ENCODE peak calls at places on chromosomes 1 and 21, in six cellular contexts. One of them, this sample, is unnamed.

GRCh38 chr1:175514309-175515001 is 228.9 kb downstream of the TNR start:
- DNase-seq in mesendoderm: peak
- DNase-seq in ascending aorta: no peak
- DNase-seq in AG10803: peak
- DNase-seq in AG04449: no peak
- DNase-seq in NB4: peak
- DNase-seq in this sample: peak

GRCh38 chr1:116373451-116374339 is 651 bp downstream of the ATP1A1 start:
- DNase-seq in AG04449: no peak
- DNase-seq in AG10803: peak
- DNase-seq in NB4: peak
- DNase-seq in mesendoderm: peak
- DNase-seq in ascending aorta: peak
- DNase-seq in this sample: peak

GRCh38 chr1:168293372-168293771 is 12.7 kb downstream of the TBX19 start:
- DNase-seq in mesendoderm: no peak
- DNase-seq in NB4: no peak
- DNase-seq in AG10803: no peak
- DNase-seq in AG04449: no peak
- DNase-seq in ascending aorta: no peak
- DNase-seq in this sample: peak

GRCh38 chr1:60503216-60503615 is 429.6 kb upstream of the C1orf87 start:
- DNase-seq in AG10803: no peak
- DNase-seq in ascending aorta: no peak
- DNase-seq in AG04449: no peak
- DNase-seq in NB4: no peak
- DNase-seq in mesendoderm: no peak
- DNase-seq in this sample: no peak

GRCh38 chr1:118008011-118008410 is 78.5 kb downstream of the WDR3 start:
- DNase-seq in NB4: no peak
- DNase-seq in ascending aorta: no peak
- DNase-seq in AG10803: no peak
- DNase-seq in AG04449: no peak
- DNase-seq in mesendoderm: no peak
- DNase-seq in this sample: no peak

GRCh38 chr1:85940621-85941306 is 215.8 kb downstream of the COL24A1 start:
- DNase-seq in AG10803: peak
- DNase-seq in ascending aorta: no peak
- DNase-seq in NB4: no peak
- DNase-seq in AG04449: peak
- DNase-seq in mesendoderm: no peak
- DNase-seq in this sample: no peak

GRCh38 chr1:46580140-46580903 is 23.7 kb downstream of the MKNK1 start:
- DNase-seq in AG10803: no peak
- DNase-seq in NB4: peak
- DNase-seq in mesendoderm: no peak
- DNase-seq in ascending aorta: no peak
- DNase-seq in AG04449: no peak
- DNase-seq in this sample: no peak

GRCh38 chr1:229410692-229411433 is 23.0 kb downstream of the ACTA1 start:
- DNase-seq in ascending aorta: peak
- DNase-seq in mesendoderm: peak
- DNase-seq in AG10803: peak
- DNase-seq in NB4: peak
- DNase-seq in AG04449: no peak
- DNase-seq in this sample: peak

GRCh38 chr1:33814166-33814565 is 49.7 kb upstream of the HMGB4 start:
- DNase-seq in mesendoderm: no peak
- DNase-seq in ascending aorta: no peak
- DNase-seq in NB4: no peak
- DNase-seq in AG04449: no peak
- DNase-seq in AG10803: peak
- DNase-seq in this sample: no peak

GRCh38 chr21:17550671-17551308 is 37.9 kb downstream of the CXADR start:
- DNase-seq in AG04449: no peak
- DNase-seq in ascending aorta: no peak
- DNase-seq in AG10803: no peak
- DNase-seq in mesendoderm: no peak
- DNase-seq in NB4: no peak
- DNase-seq in this sample: no peak

GRCh38 chr1:237562247-237562823 is 328.4 kb downstream of the ZP4 start:
- DNase-seq in ascending aorta: no peak
- DNase-seq in mesendoderm: peak
- DNase-seq in AG04449: peak
- DNase-seq in NB4: peak
- DNase-seq in AG10803: peak
- DNase-seq in this sample: peak

GRCh38 chr1:91278754-91279153 is 125.9 kb downstream of the HFM1 start:
- DNase-seq in AG04449: peak
- DNase-seq in ascending aorta: no peak
- DNase-seq in AG10803: peak
- DNase-seq in mesendoderm: peak
- DNase-seq in NB4: peak
- DNase-seq in this sample: peak

GRCh38 chr1:53580009-53580400 is 120.8 kb downstream of the DMRTB1 start:
- DNase-seq in mesendoderm: no peak
- DNase-seq in AG04449: no peak
- DNase-seq in AG10803: no peak
- DNase-seq in ascending aorta: no peak
- DNase-seq in NB4: no peak
- DNase-seq in this sample: no peak

GRCh38 chr1:49197081-49197480 is 420.4 kb upstream of the BEND5 start:
- DNase-seq in NB4: no peak
- DNase-seq in AG10803: peak
- DNase-seq in ascending aorta: no peak
- DNase-seq in AG04449: no peak
- DNase-seq in mesendoderm: no peak
- DNase-seq in this sample: no peak

GRCh38 chr1:226656201-226656600 is 82.9 kb downstream of the ITPKB start:
- DNase-seq in AG04449: no peak
- DNase-seq in NB4: no peak
- DNase-seq in mesendoderm: peak
- DNase-seq in AG10803: no peak
- DNase-seq in ascending aorta: no peak
- DNase-seq in this sample: no peak

GRCh38 chr1:109918077-109918606 is 7.5 kb downstream of the CSF1 start:
- DNase-seq in NB4: peak
- DNase-seq in AG04449: no peak
- DNase-seq in ascending aorta: no peak
- DNase-seq in mesendoderm: peak
- DNase-seq in AG10803: no peak
- DNase-seq in this sample: no peak

GRCh38 chr1:172180886-172181285 is 239.6 kb upstream of the C1orf105 start:
- DNase-seq in mesendoderm: no peak
- DNase-seq in ascending aorta: no peak
- DNase-seq in AG10803: peak
- DNase-seq in NB4: no peak
- DNase-seq in AG04449: no peak
- DNase-seq in this sample: peak

GRCh38 chr1:154975409-154976205 is 1.1 kb downstream of the CKS1B start:
- DNase-seq in NB4: peak
- DNase-seq in mesendoderm: peak
- DNase-seq in ascending aorta: no peak
- DNase-seq in AG10803: peak
- DNase-seq in AG04449: no peak
- DNase-seq in this sample: peak

GRCh38 chr1:173406783-173407230 is 70.3 kb upstream of the PRDX6 start:
- DNase-seq in NB4: no peak
- DNase-seq in ascending aorta: no peak
- DNase-seq in mesendoderm: no peak
- DNase-seq in AG10803: no peak
- DNase-seq in AG04449: no peak
- DNase-seq in this sample: no peak

GRCh38 chr1:197156692-197157091 is 10.2 kb upstream of the ASPM start:
- DNase-seq in AG04449: no peak
- DNase-seq in NB4: no peak
- DNase-seq in mesendoderm: peak
- DNase-seq in ascending aorta: no peak
- DNase-seq in AG10803: no peak
- DNase-seq in this sample: no peak

GRCh38 chr1:197149340-197149739 is 2.9 kb upstream of the ASPM start:
- DNase-seq in mesendoderm: no peak
- DNase-seq in NB4: no peak
- DNase-seq in ascending aorta: no peak
- DNase-seq in AG04449: no peak
- DNase-seq in AG10803: no peak
- DNase-seq in this sample: no peak

GRCh38 chr1:197150336-197151005 is 4.0 kb upstream of the ASPM start:
- DNase-seq in AG10803: peak
- DNase-seq in AG04449: no peak
- DNase-seq in ascending aorta: no peak
- DNase-seq in NB4: no peak
- DNase-seq in mesendoderm: no peak
- DNase-seq in this sample: no peak

GRCh38 chr1:197151185-197151584 is 4.7 kb upstream of the ASPM start:
- DNase-seq in mesendoderm: no peak
- DNase-seq in NB4: no peak
- DNase-seq in AG04449: no peak
- DNase-seq in ascending aorta: no peak
- DNase-seq in AG10803: no peak
- DNase-seq in this sample: no peak

GRCh38 chr1:197152662-197153061 is 6.2 kb upstream of the ASPM start:
- DNase-seq in ascending aorta: no peak
- DNase-seq in AG04449: no peak
- DNase-seq in NB4: no peak
- DNase-seq in mesendoderm: no peak
- DNase-seq in AG10803: no peak
- DNase-seq in this sample: no peak
- H3K4me3 ChIP-seq in ascending aorta: no peak
- H3K4me3 ChIP-seq in AG04449: no peak
- H3K4me3 ChIP-seq in NB4: no peak
- H3K4me3 ChIP-seq in mesendoderm: no peak
- H3K4me3 ChIP-seq in AG10803: no peak
- H3K4me3 ChIP-seq in this sample: no peak

DNA sequence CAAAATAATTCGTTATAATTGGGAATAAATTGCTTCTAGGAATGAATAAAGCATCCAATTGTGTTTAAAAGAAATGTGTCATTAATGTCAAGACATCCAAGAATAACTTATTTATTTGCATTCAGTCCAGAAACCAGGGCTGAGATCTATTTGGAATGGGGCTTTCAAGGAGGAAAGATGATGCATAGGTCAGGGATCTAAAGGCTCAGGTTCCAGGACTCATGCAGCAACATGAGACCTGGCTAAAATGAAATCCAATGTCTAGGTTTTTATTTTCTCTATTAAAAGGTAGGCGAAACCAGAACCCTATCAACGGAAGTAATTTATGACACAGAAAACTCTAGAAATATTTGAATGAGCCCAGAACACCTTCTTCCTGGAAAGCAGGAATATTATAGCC is 376.8 kb downstream of the SEC16B start:
- DNase-seq in AG04449: no peak
- DNase-seq in mesendoderm: no peak
- DNase-seq in ascending aorta: no peak
- DNase-seq in AG10803: no peak
- DNase-seq in NB4: no peak
- DNase-seq in this sample: no peak
- H3K4me3 ChIP-seq in AG04449: no peak
- H3K4me3 ChIP-seq in mesendoderm: no peak
- H3K4me3 ChIP-seq in ascending aorta: no peak
- H3K4me3 ChIP-seq in AG10803: no peak
- H3K4me3 ChIP-seq in NB4: no peak
- H3K4me3 ChIP-seq in this sample: no peak

GRCh38 chr1:192702212-192702993 is 66.5 kb downstream of the RGS13 start:
- DNase-seq in AG04449: peak
- DNase-seq in AG10803: peak
- DNase-seq in NB4: peak
- DNase-seq in mesendoderm: peak
- DNase-seq in ascending aorta: no peak
- DNase-seq in this sample: peak

GRCh38 chr1:192703283-192704206 is 67.6 kb downstream of the RGS13 start:
- DNase-seq in AG04449: no peak
- DNase-seq in NB4: no peak
- DNase-seq in AG10803: no peak
- DNase-seq in ascending aorta: no peak
- DNase-seq in mesendoderm: no peak
- DNase-seq in this sample: no peak

GRCh38 chr1:192697771-192698170 is 61.8 kb downstream of the RGS13 start:
- DNase-seq in mesendoderm: no peak
- DNase-seq in NB4: no peak
- DNase-seq in AG10803: no peak
- DNase-seq in AG04449: no peak
- DNase-seq in ascending aorta: no peak
- DNase-seq in this sample: no peak

GRCh38 chr1:192698731-192699130 is 62.8 kb downstream of the RGS13 start:
- DNase-seq in mesendoderm: no peak
- DNase-seq in AG10803: no peak
- DNase-seq in NB4: peak
- DNase-seq in ascending aorta: no peak
- DNase-seq in AG04449: no peak
- DNase-seq in this sample: no peak

DNA sequence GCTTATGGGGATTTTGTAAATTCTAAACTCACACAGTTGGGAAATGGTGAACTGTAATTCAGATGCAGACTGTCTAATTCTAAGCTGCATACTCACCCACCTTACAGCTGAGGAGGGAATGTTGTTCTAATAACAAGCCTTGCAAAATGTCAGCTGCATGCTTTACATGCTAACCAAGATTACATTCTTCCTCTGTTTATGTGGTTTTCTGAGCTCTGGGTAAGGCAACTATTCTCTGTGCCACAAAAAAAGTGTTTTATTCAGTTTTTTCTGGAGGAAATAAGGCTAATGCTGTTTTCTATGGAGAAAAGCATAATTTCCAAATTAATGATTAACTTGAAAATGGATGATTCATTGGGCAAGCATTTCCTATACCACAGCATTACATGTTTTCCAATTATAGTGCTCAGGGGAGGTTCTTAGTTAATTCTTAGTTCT is 64.9 kb downstream of the RGS13 start:
- DNase-seq in NB4: peak
- DNase-seq in AG04449: peak
- DNase-seq in mesendoderm: peak
- DNase-seq in ascending aorta: no peak
- DNase-seq in AG10803: peak
- DNase-seq in this sample: peak
- H3K4me3 ChIP-seq in NB4: no peak
- H3K4me3 ChIP-seq in AG04449: no peak
- H3K4me3 ChIP-seq in mesendoderm: no peak
- H3K4me3 ChIP-seq in ascending aorta: no peak
- H3K4me3 ChIP-seq in AG10803: no peak
- H3K4me3 ChIP-seq in this sample: no peak

GRCh38 chr1:201021333-201022177 is 2.0 kb downstream of the KIF21B start:
- DNase-seq in ascending aorta: no peak
- DNase-seq in AG10803: no peak
- DNase-seq in NB4: no peak
- DNase-seq in mesendoderm: no peak
- DNase-seq in AG04449: no peak
- DNase-seq in this sample: no peak

GRCh38 chr1:201020647-201021332 is 2.7 kb downstream of the KIF21B start:
- DNase-seq in mesendoderm: peak
- DNase-seq in AG10803: no peak
- DNase-seq in NB4: peak
- DNase-seq in AG04449: no peak
- DNase-seq in ascending aorta: no peak
- DNase-seq in this sample: peak

GRCh38 chr1:201023517-201023902 is at the start of gene KIF21B:
- DNase-seq in AG10803: peak
- DNase-seq in NB4: peak
- DNase-seq in mesendoderm: peak
- DNase-seq in ascending aorta: no peak
- DNase-seq in AG04449: no peak
- DNase-seq in this sample: peak

GRCh38 chr1:201022824-201023516 is 544 bp downstream of the KIF21B start:
- DNase-seq in ascending aorta: no peak
- DNase-seq in mesendoderm: no peak
- DNase-seq in AG10803: no peak
- DNase-seq in NB4: peak
- DNase-seq in AG04449: no peak
- DNase-seq in this sample: no peak

GRCh38 chr1:201022178-201022823 is 1.2 kb downstream of the KIF21B start:
- DNase-seq in AG04449: no peak
- DNase-seq in AG10803: no peak
- DNase-seq in NB4: no peak
- DNase-seq in ascending aorta: no peak
- DNase-seq in mesendoderm: no peak
- DNase-seq in this sample: no peak
- H3K4me3 ChIP-seq in AG04449: peak
- H3K4me3 ChIP-seq in AG10803: no peak
- H3K4me3 ChIP-seq in NB4: peak
- H3K4me3 ChIP-seq in ascending aorta: no peak
- H3K4me3 ChIP-seq in mesendoderm: no peak
- H3K4me3 ChIP-seq in this sample: peak

This sample was measured in fibroblast of pulmonary artery.